ENCODE peak calls at places on chromosomes 7 and 10, in seven cellular contexts. One of them, this sample, is unnamed. For H3K9me3, the result is how much of the 10 kb centered on the place peaks cover.

GRCh38 chr7:129719980-129720732 is 108.6 kb downstream of the NRF1 start:
- DNase-seq in kidney: no peak
- DNase-seq in endothelial cell of umbilical vein: no peak
- DNase-seq in neuronal stem cell: no peak
- DNase-seq in fibroblast of lung: peak
- DNase-seq in DND-41: no peak
- DNase-seq in endodermal cell: no peak
- DNase-seq in this sample: peak

GRCh38 chr10:70270952-70271351 is 12.9 kb downstream of the NPFFR1 start:
- DNase-seq in kidney: no peak
- DNase-seq in endothelial cell of umbilical vein: no peak
- DNase-seq in neuronal stem cell: no peak
- DNase-seq in fibroblast of lung: no peak
- DNase-seq in DND-41: no peak
- DNase-seq in endodermal cell: no peak
- DNase-seq in this sample: no peak

GRCh38 chr7:100874300-100874576 is 665 bp upstream of the SRRT start:
- DNase-seq in kidney: peak
- DNase-seq in endothelial cell of umbilical vein: no peak
- DNase-seq in neuronal stem cell: no peak
- DNase-seq in fibroblast of lung: no peak
- DNase-seq in DND-41: no peak
- DNase-seq in endodermal cell: peak
- DNase-seq in this sample: no peak

GRCh38 chr10:34789993-34790506 is 25.0 kb downstream of the PARD3 start:
- DNase-seq in kidney: no peak
- DNase-seq in endothelial cell of umbilical vein: no peak
- DNase-seq in neuronal stem cell: no peak
- DNase-seq in fibroblast of lung: no peak
- DNase-seq in DND-41: no peak
- DNase-seq in endodermal cell: no peak
- DNase-seq in this sample: no peak

GRCh38 chr10:102633282-102633681 is 11.0 kb upstream of the TRIM8 start:
- DNase-seq in kidney: peak
- DNase-seq in endothelial cell of umbilical vein: peak
- DNase-seq in neuronal stem cell: no peak
- DNase-seq in fibroblast of lung: peak
- DNase-seq in DND-41: no peak
- DNase-seq in endodermal cell: peak
- DNase-seq in this sample: peak

GRCh38 chr10:111593578-111593977 is 516.7 kb downstream of the ADRA2A start:
- DNase-seq in kidney: no peak
- DNase-seq in endothelial cell of umbilical vein: no peak
- DNase-seq in neuronal stem cell: no peak
- DNase-seq in fibroblast of lung: no peak
- DNase-seq in DND-41: no peak
- DNase-seq in endodermal cell: no peak
- DNase-seq in this sample: no peak

GRCh38 chr10:118844731-118845573 is 90.2 kb upstream of the CACUL1 start:
- DNase-seq in kidney: no peak
- DNase-seq in endothelial cell of umbilical vein: no peak
- DNase-seq in neuronal stem cell: no peak
- DNase-seq in fibroblast of lung: no peak
- DNase-seq in DND-41: no peak
- DNase-seq in endodermal cell: peak
- DNase-seq in this sample: no peak

GRCh38 chr10:79374312-79375191 is 27.3 kb downstream of the PPIF start:
- DNase-seq in kidney: peak
- DNase-seq in endothelial cell of umbilical vein: peak
- DNase-seq in neuronal stem cell: peak
- DNase-seq in fibroblast of lung: peak
- DNase-seq in DND-41: peak
- DNase-seq in endodermal cell: peak
- DNase-seq in this sample: peak

GRCh38 chr10:70381491-70382421 is 669 bp downstream of the LRRC20 start:
- DNase-seq in kidney: peak
- DNase-seq in endothelial cell of umbilical vein: peak
- DNase-seq in neuronal stem cell: no peak
- DNase-seq in fibroblast of lung: peak
- DNase-seq in DND-41: peak
- DNase-seq in endodermal cell: peak
- DNase-seq in this sample: peak

GRCh38 chr10:2463301-2463700 is 604.0 kb upstream of the PFKP start:
- DNase-seq in kidney: no peak
- DNase-seq in endothelial cell of umbilical vein: no peak
- DNase-seq in neuronal stem cell: no peak
- DNase-seq in fibroblast of lung: no peak
- DNase-seq in DND-41: no peak
- DNase-seq in endodermal cell: no peak
- DNase-seq in this sample: no peak

GRCh38 chr10:44068716-44069482 is 316.0 kb downstream of the CXCL12 start:
- DNase-seq in kidney: no peak
- DNase-seq in endothelial cell of umbilical vein: no peak
- DNase-seq in neuronal stem cell: no peak
- DNase-seq in fibroblast of lung: peak
- DNase-seq in DND-41: no peak
- DNase-seq in endodermal cell: no peak
- DNase-seq in this sample: no peak

GRCh38 chr7:124550036-124550435 is 215.6 kb downstream of the GPR37 start:
- DNase-seq in kidney: no peak
- DNase-seq in endothelial cell of umbilical vein: no peak
- DNase-seq in neuronal stem cell: no peak
- DNase-seq in fibroblast of lung: no peak
- DNase-seq in DND-41: no peak
- DNase-seq in endodermal cell: no peak
- DNase-seq in this sample: peak

GRCh38 chr10:91054325-91054724 is 133.4 kb upstream of the ANKRD1 start:
- DNase-seq in kidney: no peak
- DNase-seq in endothelial cell of umbilical vein: peak
- DNase-seq in neuronal stem cell: peak
- DNase-seq in fibroblast of lung: peak
- DNase-seq in DND-41: no peak
- DNase-seq in endodermal cell: no peak
- DNase-seq in this sample: peak

GRCh38 chr7:43721193-43721806 is 8.0 kb downstream of the COA1 start:
- DNase-seq in kidney: no peak
- DNase-seq in endothelial cell of umbilical vein: peak
- DNase-seq in neuronal stem cell: peak
- DNase-seq in fibroblast of lung: peak
- DNase-seq in DND-41: no peak
- DNase-seq in endodermal cell: no peak
- DNase-seq in this sample: peak

GRCh38 chr7:78444267-78444666 is 645.7 kb downstream of the PHTF2 start:
- DNase-seq in kidney: no peak
- DNase-seq in endothelial cell of umbilical vein: no peak
- DNase-seq in neuronal stem cell: no peak
- DNase-seq in fibroblast of lung: no peak
- DNase-seq in DND-41: no peak
- DNase-seq in endodermal cell: no peak
- DNase-seq in this sample: no peak

GRCh38 chr10:74121368-74121767 is 29.3 kb downstream of the AP3M1 start:
- DNase-seq in kidney: no peak
- DNase-seq in endothelial cell of umbilical vein: no peak
- DNase-seq in neuronal stem cell: no peak
- DNase-seq in fibroblast of lung: no peak
- DNase-seq in DND-41: no peak
- DNase-seq in endodermal cell: no peak
- DNase-seq in this sample: no peak

GRCh38 chr10:74122060-74122459 is 28.6 kb downstream of the AP3M1 start:
- DNase-seq in kidney: no peak
- DNase-seq in endothelial cell of umbilical vein: no peak
- DNase-seq in neuronal stem cell: no peak
- DNase-seq in fibroblast of lung: no peak
- DNase-seq in DND-41: no peak
- DNase-seq in endodermal cell: no peak
- DNase-seq in this sample: no peak

GRCh38 chr10:74117738-74118137 is 32.9 kb downstream of the AP3M1 start:
- DNase-seq in kidney: no peak
- DNase-seq in endothelial cell of umbilical vein: no peak
- DNase-seq in neuronal stem cell: no peak
- DNase-seq in fibroblast of lung: no peak
- DNase-seq in DND-41: no peak
- DNase-seq in endodermal cell: no peak
- DNase-seq in this sample: no peak

GRCh38 chr10:74114041-74114448 is 36.6 kb downstream of the AP3M1 start:
- DNase-seq in kidney: no peak
- DNase-seq in endothelial cell of umbilical vein: no peak
- DNase-seq in neuronal stem cell: no peak
- DNase-seq in fibroblast of lung: no peak
- DNase-seq in DND-41: no peak
- DNase-seq in endodermal cell: no peak
- DNase-seq in this sample: no peak

DNA sequence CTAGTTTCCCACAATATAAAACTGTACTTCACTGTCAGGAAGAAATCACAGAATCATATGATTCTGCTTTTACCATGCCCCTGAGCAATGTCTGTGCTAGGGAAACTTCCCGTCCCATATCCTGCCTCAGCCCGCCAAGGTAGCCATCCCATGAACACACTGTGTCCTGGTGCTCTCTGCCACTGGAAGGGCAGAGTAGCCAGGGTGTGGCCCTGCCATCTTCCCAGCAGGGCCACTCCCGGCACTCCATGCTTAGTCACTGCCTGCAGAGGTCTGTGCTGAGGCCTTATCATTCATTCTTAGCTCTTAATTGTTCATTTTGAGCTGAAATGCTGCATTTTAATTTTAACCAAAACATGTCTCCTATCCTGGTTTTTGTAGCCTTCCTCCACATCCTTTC is 31.8 kb downstream of the AP3M1 start:
- DNase-seq in kidney: no peak
- DNase-seq in endothelial cell of umbilical vein: no peak
- DNase-seq in neuronal stem cell: no peak
- DNase-seq in fibroblast of lung: no peak
- DNase-seq in DND-41: no peak
- DNase-seq in endodermal cell: no peak
- DNase-seq in this sample: peak
- H3K9me3 ChIP-seq in kidney: under half
- H3K9me3 ChIP-seq in endothelial cell of umbilical vein: under half
- H3K9me3 ChIP-seq in neuronal stem cell: under half
- H3K9me3 ChIP-seq in fibroblast of lung: under half
- H3K9me3 ChIP-seq in DND-41: under half
- H3K9me3 ChIP-seq in endodermal cell: under half
- H3K9me3 ChIP-seq in this sample: under half

DNA sequence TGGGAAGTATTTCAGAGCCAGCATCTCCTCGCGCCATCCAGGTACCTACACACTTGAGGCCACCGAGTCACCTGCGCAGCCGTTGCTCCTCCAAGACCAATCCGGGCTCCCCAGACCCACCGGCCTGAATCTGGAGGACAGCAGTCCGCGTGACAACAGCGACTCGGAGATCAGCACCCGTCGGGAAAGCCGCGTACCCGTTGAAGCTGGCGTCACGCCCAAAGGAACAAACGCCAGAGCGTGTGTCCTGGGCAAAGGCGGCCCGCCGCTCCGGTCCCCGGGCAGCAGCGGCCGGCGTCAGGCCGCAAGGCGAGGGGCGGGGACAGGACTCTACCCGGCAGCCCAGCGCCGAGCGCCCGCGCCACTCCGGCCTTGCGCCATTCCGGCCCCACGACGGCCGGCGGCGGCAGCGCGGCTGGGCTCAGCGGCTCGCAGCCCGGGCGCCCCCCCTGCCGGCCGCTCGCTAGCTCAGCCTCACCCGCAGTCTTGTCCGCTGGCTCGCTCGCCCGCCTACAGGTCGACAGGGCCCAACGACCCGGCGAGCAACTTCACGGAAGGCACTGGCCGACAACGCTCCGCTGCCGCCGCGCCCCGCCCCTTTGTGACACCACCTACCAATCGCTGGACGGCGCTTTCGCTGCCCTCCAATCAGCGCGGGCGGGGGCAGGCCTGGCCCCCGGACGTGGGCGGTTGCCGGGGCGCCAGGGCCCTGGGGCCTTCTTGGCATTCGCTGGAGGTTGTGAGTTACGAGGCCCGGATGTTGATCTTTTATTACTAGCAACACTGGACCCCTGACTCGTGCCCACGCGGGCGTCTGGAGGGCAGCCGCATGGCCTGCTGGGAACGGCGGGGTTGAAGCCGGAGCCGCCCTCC is at the start of gene ZFAND4:
- DNase-seq in kidney: peak
- DNase-seq in endothelial cell of umbilical vein: peak
- DNase-seq in neuronal stem cell: peak
- DNase-seq in fibroblast of lung: peak
- DNase-seq in DND-41: peak
- DNase-seq in endodermal cell: peak
- DNase-seq in this sample: peak
- H3K4me3 ChIP-seq in kidney: peak
- H3K4me3 ChIP-seq in endothelial cell of umbilical vein: peak
- H3K4me3 ChIP-seq in neuronal stem cell: peak
- H3K4me3 ChIP-seq in fibroblast of lung: peak
- H3K4me3 ChIP-seq in DND-41: peak
- H3K4me3 ChIP-seq in endodermal cell: peak
- H3K4me3 ChIP-seq in this sample: peak

DNA sequence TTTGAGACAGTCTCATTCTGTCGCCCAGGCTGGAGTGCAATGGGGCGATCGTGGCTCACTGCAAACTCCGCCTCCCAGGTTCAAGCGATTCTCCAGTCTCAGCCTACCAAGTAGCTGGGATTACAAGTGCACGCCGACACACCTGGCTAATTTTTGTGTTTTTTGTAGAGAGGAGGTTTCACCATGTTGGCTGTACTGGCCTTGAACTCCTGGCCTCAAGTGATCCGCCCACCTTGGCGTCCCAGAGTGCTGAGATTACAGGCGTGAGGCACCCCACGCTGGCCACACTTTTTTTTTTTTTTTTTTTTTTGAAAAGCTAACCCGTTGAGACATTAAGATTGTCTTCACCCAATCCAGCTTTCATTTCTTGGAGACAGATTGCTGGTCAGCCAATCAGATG is 2.1 kb downstream of the ZNF273 start:
- DNase-seq in kidney: no peak
- DNase-seq in endothelial cell of umbilical vein: no peak
- DNase-seq in neuronal stem cell: no peak
- DNase-seq in fibroblast of lung: peak
- DNase-seq in DND-41: no peak
- DNase-seq in endodermal cell: no peak
- DNase-seq in this sample: no peak
- H3K9ac ChIP-seq in kidney: no peak
- H3K9ac ChIP-seq in endothelial cell of umbilical vein: no peak
- H3K9ac ChIP-seq in neuronal stem cell: no peak
- H3K9ac ChIP-seq in fibroblast of lung: no peak
- H3K9ac ChIP-seq in DND-41: peak
- H3K9ac ChIP-seq in endodermal cell: no peak
- H3K9ac ChIP-seq in this sample: no peak

DNA sequence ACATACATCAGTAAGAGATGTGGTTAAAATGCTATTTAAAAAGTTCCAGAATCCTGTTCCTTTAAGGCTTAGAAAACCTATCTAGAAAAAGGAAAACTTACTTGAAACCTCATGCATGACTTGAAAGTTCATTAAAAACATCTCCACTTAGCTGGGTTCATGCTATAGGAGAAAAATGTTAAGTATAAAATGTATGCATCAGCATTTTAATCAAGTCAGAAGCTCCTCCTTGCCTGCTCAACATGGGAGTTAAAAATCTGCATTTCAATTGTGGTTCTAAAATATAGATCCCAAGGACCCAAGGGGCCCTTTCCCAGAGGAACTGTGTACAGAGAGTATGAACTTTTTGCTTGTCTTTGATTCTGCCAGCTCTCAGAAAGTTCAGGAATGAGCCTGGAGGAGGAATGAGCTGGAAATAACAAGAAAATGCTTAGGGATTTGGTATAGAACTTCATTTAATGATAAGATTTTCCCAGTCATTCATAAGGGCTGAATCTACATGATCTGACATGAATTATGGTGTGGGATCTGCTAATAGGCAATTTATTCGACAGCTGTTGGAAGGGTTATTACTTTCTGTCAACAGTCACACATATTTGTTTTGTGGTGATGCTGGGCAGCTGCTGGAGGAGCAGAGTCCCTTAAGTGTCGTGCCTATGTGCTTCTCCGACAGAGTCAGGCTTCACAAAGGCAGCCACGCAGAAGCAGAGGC is 85.6 kb upstream of the MTPN start:
- DNase-seq in kidney: no peak
- DNase-seq in endothelial cell of umbilical vein: no peak
- DNase-seq in neuronal stem cell: no peak
- DNase-seq in fibroblast of lung: no peak
- DNase-seq in DND-41: no peak
- DNase-seq in endodermal cell: no peak
- DNase-seq in this sample: no peak
- H3K9me3 ChIP-seq in kidney: under half
- H3K9me3 ChIP-seq in endothelial cell of umbilical vein: under half
- H3K9me3 ChIP-seq in neuronal stem cell: under half
- H3K9me3 ChIP-seq in fibroblast of lung: under half
- H3K9me3 ChIP-seq in DND-41: under half
- H3K9me3 ChIP-seq in endodermal cell: under half
- H3K9me3 ChIP-seq in this sample: under half